ENCODE peak calls at places on chromosomes 12 and 14, in nine cellular contexts. One of them, this sample, is unnamed.

GRCh38 chr14:66045572-66046021 is 440.6 kb upstream of the CCDC196 start:
- DNase-seq in upper lobe of right lung: no peak
- DNase-seq in gastrocnemius medialis: no peak
- DNase-seq in transverse colon: no peak
- DNase-seq in ovary: no peak
- DNase-seq in epithelial cell of esophagus: peak
- DNase-seq in neural progenitor cell: peak
- DNase-seq in foreskin fibroblast: no peak
- DNase-seq in effector memory CD4-positive, alpha-beta T cell: no peak
- DNase-seq in this sample: peak

GRCh38 chr14:23610090-23610814 is 25.9 kb upstream of the DHRS2 start:
- DNase-seq in upper lobe of right lung: no peak
- DNase-seq in gastrocnemius medialis: no peak
- DNase-seq in transverse colon: no peak
- DNase-seq in ovary: no peak
- DNase-seq in epithelial cell of esophagus: no peak
- DNase-seq in neural progenitor cell: no peak
- DNase-seq in foreskin fibroblast: no peak
- DNase-seq in effector memory CD4-positive, alpha-beta T cell: no peak
- DNase-seq in this sample: no peak

GRCh38 chr14:77026930-77027537 is 1.5 kb downstream of the IRF2BPL start:
- DNase-seq in upper lobe of right lung: peak
- DNase-seq in gastrocnemius medialis: no peak
- DNase-seq in transverse colon: no peak
- DNase-seq in ovary: peak
- DNase-seq in epithelial cell of esophagus: peak
- DNase-seq in neural progenitor cell: peak
- DNase-seq in foreskin fibroblast: peak
- DNase-seq in effector memory CD4-positive, alpha-beta T cell: peak
- DNase-seq in this sample: peak

GRCh38 chr12:9319044-9319841 is 111.0 kb upstream of the PZP start:
- DNase-seq in upper lobe of right lung: no peak
- DNase-seq in gastrocnemius medialis: no peak
- DNase-seq in transverse colon: no peak
- DNase-seq in ovary: no peak
- DNase-seq in epithelial cell of esophagus: no peak
- DNase-seq in neural progenitor cell: peak
- DNase-seq in foreskin fibroblast: peak
- DNase-seq in effector memory CD4-positive, alpha-beta T cell: no peak
- DNase-seq in this sample: peak

GRCh38 chr12:20289512-20289911 is 78.8 kb upstream of the PDE3A start:
- DNase-seq in upper lobe of right lung: no peak
- DNase-seq in gastrocnemius medialis: no peak
- DNase-seq in transverse colon: no peak
- DNase-seq in ovary: no peak
- DNase-seq in epithelial cell of esophagus: no peak
- DNase-seq in neural progenitor cell: no peak
- DNase-seq in foreskin fibroblast: no peak
- DNase-seq in effector memory CD4-positive, alpha-beta T cell: no peak
- DNase-seq in this sample: no peak

GRCh38 chr12:98446060-98446459 is 69.3 kb upstream of the TMPO start:
- DNase-seq in upper lobe of right lung: no peak
- DNase-seq in gastrocnemius medialis: no peak
- DNase-seq in transverse colon: no peak
- DNase-seq in ovary: no peak
- DNase-seq in epithelial cell of esophagus: no peak
- DNase-seq in neural progenitor cell: no peak
- DNase-seq in foreskin fibroblast: no peak
- DNase-seq in effector memory CD4-positive, alpha-beta T cell: no peak
- DNase-seq in this sample: no peak

GRCh38 chr12:115749485-115749884 is 528.0 kb downstream of the MED13L start:
- DNase-seq in upper lobe of right lung: no peak
- DNase-seq in gastrocnemius medialis: no peak
- DNase-seq in transverse colon: no peak
- DNase-seq in ovary: no peak
- DNase-seq in epithelial cell of esophagus: no peak
- DNase-seq in neural progenitor cell: no peak
- DNase-seq in foreskin fibroblast: no peak
- DNase-seq in effector memory CD4-positive, alpha-beta T cell: no peak
- DNase-seq in this sample: no peak

GRCh38 chr14:69137456-69138188 is 15.3 kb downstream of the DCAF5 start:
- DNase-seq in upper lobe of right lung: no peak
- DNase-seq in gastrocnemius medialis: no peak
- DNase-seq in transverse colon: no peak
- DNase-seq in ovary: no peak
- DNase-seq in epithelial cell of esophagus: no peak
- DNase-seq in neural progenitor cell: no peak
- DNase-seq in foreskin fibroblast: no peak
- DNase-seq in effector memory CD4-positive, alpha-beta T cell: no peak
- DNase-seq in this sample: no peak

GRCh38 chr12:114709112-114709511 is 25.1 kb upstream of the TBX3 start:
- DNase-seq in upper lobe of right lung: no peak
- DNase-seq in gastrocnemius medialis: no peak
- DNase-seq in transverse colon: no peak
- DNase-seq in ovary: no peak
- DNase-seq in epithelial cell of esophagus: no peak
- DNase-seq in neural progenitor cell: no peak
- DNase-seq in foreskin fibroblast: no peak
- DNase-seq in effector memory CD4-positive, alpha-beta T cell: no peak
- DNase-seq in this sample: no peak

GRCh38 chr12:114710151-114710550 is 26.2 kb upstream of the TBX3 start:
- DNase-seq in upper lobe of right lung: no peak
- DNase-seq in gastrocnemius medialis: no peak
- DNase-seq in transverse colon: no peak
- DNase-seq in ovary: no peak
- DNase-seq in epithelial cell of esophagus: no peak
- DNase-seq in neural progenitor cell: peak
- DNase-seq in foreskin fibroblast: no peak
- DNase-seq in effector memory CD4-positive, alpha-beta T cell: no peak
- DNase-seq in this sample: no peak

GRCh38 chr12:114711689-114712152 is 27.7 kb upstream of the TBX3 start:
- DNase-seq in upper lobe of right lung: no peak
- DNase-seq in gastrocnemius medialis: no peak
- DNase-seq in transverse colon: no peak
- DNase-seq in ovary: no peak
- DNase-seq in epithelial cell of esophagus: peak
- DNase-seq in neural progenitor cell: peak
- DNase-seq in foreskin fibroblast: no peak
- DNase-seq in effector memory CD4-positive, alpha-beta T cell: no peak
- DNase-seq in this sample: no peak

GRCh38 chr12:114713466-114714215 is 29.7 kb upstream of the TBX3 start:
- DNase-seq in upper lobe of right lung: no peak
- DNase-seq in gastrocnemius medialis: no peak
- DNase-seq in transverse colon: no peak
- DNase-seq in ovary: no peak
- DNase-seq in epithelial cell of esophagus: no peak
- DNase-seq in neural progenitor cell: no peak
- DNase-seq in foreskin fibroblast: no peak
- DNase-seq in effector memory CD4-positive, alpha-beta T cell: no peak
- DNase-seq in this sample: no peak
- H3K4me3 ChIP-seq in upper lobe of right lung: no peak
- H3K4me3 ChIP-seq in gastrocnemius medialis: no peak
- H3K4me3 ChIP-seq in transverse colon: no peak
- H3K4me3 ChIP-seq in ovary: no peak
- H3K4me3 ChIP-seq in epithelial cell of esophagus: no peak
- H3K4me3 ChIP-seq in neural progenitor cell: no peak
- H3K4me3 ChIP-seq in foreskin fibroblast: no peak
- H3K4me3 ChIP-seq in effector memory CD4-positive, alpha-beta T cell: no peak
- H3K4me3 ChIP-seq in this sample: no peak

DNA sequence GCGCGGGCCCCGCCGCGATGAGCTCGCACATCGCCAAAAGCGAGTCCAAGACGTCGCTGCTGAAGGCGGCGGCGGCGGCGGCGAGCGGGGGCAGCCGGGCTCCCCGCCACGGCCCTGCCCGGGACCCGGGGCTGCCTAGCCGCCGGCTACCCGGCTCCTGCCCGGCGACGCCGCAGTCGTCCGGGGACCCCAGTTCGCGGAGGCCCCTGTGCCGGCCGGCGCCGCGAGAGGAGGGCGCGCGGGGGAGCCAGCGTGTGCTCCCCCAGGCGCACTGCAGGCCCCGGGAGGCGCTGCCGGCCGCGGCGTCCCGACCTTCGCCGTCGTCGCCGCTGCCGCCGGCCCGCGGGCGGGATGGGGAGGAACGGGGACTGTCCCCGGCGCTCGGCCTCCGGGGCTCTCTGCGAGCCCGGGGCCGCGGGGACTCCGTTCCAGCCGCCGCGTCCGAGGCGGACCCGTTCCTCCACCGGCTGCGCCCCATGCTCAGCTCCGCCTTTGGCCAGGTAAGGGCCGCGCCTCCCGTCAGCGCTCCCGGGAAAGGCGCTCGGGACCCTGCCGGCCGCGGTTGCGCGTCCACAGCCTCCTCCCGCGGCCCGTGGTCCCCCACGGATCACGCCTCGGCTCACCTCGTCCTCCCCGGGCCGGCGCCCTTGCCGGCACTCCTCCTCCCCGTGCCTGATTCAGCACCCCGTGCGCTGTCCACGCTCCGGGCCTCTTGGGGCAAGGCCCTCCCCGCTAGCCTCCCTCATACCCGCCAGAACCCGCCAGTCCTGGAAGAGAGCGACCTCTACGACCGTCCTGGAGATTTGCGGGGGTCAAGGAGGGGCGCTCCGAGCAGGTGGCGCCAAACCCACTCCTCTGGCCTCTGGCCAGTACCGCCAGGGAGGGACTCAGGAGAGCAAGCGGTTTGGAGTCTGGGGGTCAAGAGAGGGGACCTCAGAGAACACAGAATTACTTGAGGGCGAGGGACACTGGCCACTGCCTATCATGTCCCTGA is 711 bp downstream of the CABP1 start:
- DNase-seq in upper lobe of right lung: peak
- DNase-seq in gastrocnemius medialis: peak
- DNase-seq in transverse colon: peak
- DNase-seq in ovary: peak
- DNase-seq in epithelial cell of esophagus: peak
- DNase-seq in neural progenitor cell: peak
- DNase-seq in foreskin fibroblast: peak
- DNase-seq in effector memory CD4-positive, alpha-beta T cell: peak
- DNase-seq in this sample: peak
- H3K4me3 ChIP-seq in upper lobe of right lung: peak
- H3K4me3 ChIP-seq in gastrocnemius medialis: peak
- H3K4me3 ChIP-seq in transverse colon: peak
- H3K4me3 ChIP-seq in ovary: peak
- H3K4me3 ChIP-seq in epithelial cell of esophagus: no peak
- H3K4me3 ChIP-seq in neural progenitor cell: peak
- H3K4me3 ChIP-seq in foreskin fibroblast: no peak
- H3K4me3 ChIP-seq in effector memory CD4-positive, alpha-beta T cell: peak
- H3K4me3 ChIP-seq in this sample: no peak

DNA sequence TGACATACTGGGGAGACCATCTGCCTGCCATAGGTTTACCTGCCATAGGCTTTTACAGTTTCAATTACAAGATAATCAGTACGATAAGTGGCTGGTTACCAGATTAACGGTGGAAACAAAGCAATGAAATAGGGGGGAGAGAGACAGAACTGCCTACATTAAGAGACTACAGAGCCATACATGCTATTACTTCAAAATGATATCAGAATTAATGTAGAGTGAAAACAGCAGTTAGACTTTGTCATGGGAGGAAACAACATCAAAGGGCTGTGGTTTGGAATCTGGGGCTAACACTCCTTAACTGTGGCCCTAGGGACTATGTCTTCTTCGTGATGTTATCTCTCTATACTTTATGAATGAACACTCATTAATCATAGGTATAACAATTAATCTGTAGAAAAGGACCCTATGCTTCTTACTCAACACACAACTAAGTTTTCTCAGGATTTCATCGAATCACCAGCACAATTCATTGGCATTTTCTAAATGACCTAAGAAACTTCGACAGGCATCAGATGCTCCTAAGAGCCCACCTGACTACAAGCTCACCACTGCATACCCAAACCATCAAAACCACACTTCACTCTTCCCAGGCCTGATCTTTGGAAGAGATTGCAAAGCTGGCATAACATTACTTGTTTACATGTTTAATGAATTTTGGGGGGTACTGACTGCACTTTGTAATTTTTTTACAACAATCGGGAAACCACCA is 475.6 kb upstream of the SOX5 start:
- DNase-seq in upper lobe of right lung: no peak
- DNase-seq in gastrocnemius medialis: no peak
- DNase-seq in transverse colon: no peak
- DNase-seq in ovary: no peak
- DNase-seq in epithelial cell of esophagus: no peak
- DNase-seq in neural progenitor cell: no peak
- DNase-seq in foreskin fibroblast: no peak
- DNase-seq in effector memory CD4-positive, alpha-beta T cell: no peak
- DNase-seq in this sample: no peak
- H3K4me3 ChIP-seq in upper lobe of right lung: no peak
- H3K4me3 ChIP-seq in gastrocnemius medialis: no peak
- H3K4me3 ChIP-seq in transverse colon: no peak
- H3K4me3 ChIP-seq in ovary: no peak
- H3K4me3 ChIP-seq in epithelial cell of esophagus: no peak
- H3K4me3 ChIP-seq in neural progenitor cell: no peak
- H3K4me3 ChIP-seq in foreskin fibroblast: no peak
- H3K4me3 ChIP-seq in effector memory CD4-positive, alpha-beta T cell: no peak
- H3K4me3 ChIP-seq in this sample: no peak

GRCh38 chr12:52347016-52347415 is 20.3 kb downstream of the KRT85 start:
- DNase-seq in upper lobe of right lung: no peak
- DNase-seq in gastrocnemius medialis: no peak
- DNase-seq in transverse colon: no peak
- DNase-seq in ovary: no peak
- DNase-seq in epithelial cell of esophagus: no peak
- DNase-seq in neural progenitor cell: no peak
- DNase-seq in foreskin fibroblast: no peak
- DNase-seq in effector memory CD4-positive, alpha-beta T cell: no peak
- DNase-seq in this sample: no peak

GRCh38 chr12:52342781-52343490 is 21.7 kb upstream of the KRT83 start:
- DNase-seq in upper lobe of right lung: no peak
- DNase-seq in gastrocnemius medialis: no peak
- DNase-seq in transverse colon: no peak
- DNase-seq in ovary: no peak
- DNase-seq in epithelial cell of esophagus: no peak
- DNase-seq in neural progenitor cell: no peak
- DNase-seq in foreskin fibroblast: no peak
- DNase-seq in effector memory CD4-positive, alpha-beta T cell: no peak
- DNase-seq in this sample: no peak

GRCh38 chr12:52343550-52343949 is 22.4 kb upstream of the KRT83 start:
- DNase-seq in upper lobe of right lung: no peak
- DNase-seq in gastrocnemius medialis: no peak
- DNase-seq in transverse colon: no peak
- DNase-seq in ovary: no peak
- DNase-seq in epithelial cell of esophagus: no peak
- DNase-seq in neural progenitor cell: no peak
- DNase-seq in foreskin fibroblast: no peak
- DNase-seq in effector memory CD4-positive, alpha-beta T cell: no peak
- DNase-seq in this sample: no peak

GRCh38 chr12:52346596-52346995 is 20.7 kb downstream of the KRT85 start:
- DNase-seq in upper lobe of right lung: no peak
- DNase-seq in gastrocnemius medialis: no peak
- DNase-seq in transverse colon: no peak
- DNase-seq in ovary: no peak
- DNase-seq in epithelial cell of esophagus: peak
- DNase-seq in neural progenitor cell: no peak
- DNase-seq in foreskin fibroblast: no peak
- DNase-seq in effector memory CD4-positive, alpha-beta T cell: no peak
- DNase-seq in this sample: no peak

DNA sequence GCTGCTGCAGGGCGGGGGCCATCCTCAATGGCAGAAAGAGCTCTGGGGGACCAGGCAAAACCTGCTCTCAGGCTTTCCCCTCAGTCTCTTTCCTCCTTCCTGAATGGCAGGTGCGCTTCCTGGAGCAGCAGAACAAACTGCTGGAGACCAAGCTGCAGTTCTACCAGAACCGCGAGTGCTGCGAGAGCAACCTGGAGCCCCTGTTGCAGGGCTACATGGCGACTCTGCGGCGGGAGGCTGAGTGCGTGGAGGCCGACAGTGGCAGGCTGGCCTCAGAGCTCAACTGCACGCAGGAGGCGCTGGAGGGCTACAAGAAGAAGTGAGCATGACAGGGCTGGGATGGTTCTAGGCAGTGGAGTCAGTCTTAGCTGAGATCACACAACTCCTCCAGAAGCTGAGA is 22.9 kb upstream of the KRT83 start:
- DNase-seq in upper lobe of right lung: no peak
- DNase-seq in gastrocnemius medialis: no peak
- DNase-seq in transverse colon: no peak
- DNase-seq in ovary: no peak
- DNase-seq in epithelial cell of esophagus: no peak
- DNase-seq in neural progenitor cell: no peak
- DNase-seq in foreskin fibroblast: no peak
- DNase-seq in effector memory CD4-positive, alpha-beta T cell: no peak
- DNase-seq in this sample: no peak
- H3K4me3 ChIP-seq in upper lobe of right lung: no peak
- H3K4me3 ChIP-seq in gastrocnemius medialis: no peak
- H3K4me3 ChIP-seq in transverse colon: no peak
- H3K4me3 ChIP-seq in ovary: no peak
- H3K4me3 ChIP-seq in epithelial cell of esophagus: no peak
- H3K4me3 ChIP-seq in neural progenitor cell: no peak
- H3K4me3 ChIP-seq in foreskin fibroblast: no peak
- H3K4me3 ChIP-seq in effector memory CD4-positive, alpha-beta T cell: no peak
- H3K4me3 ChIP-seq in this sample: no peak